ENCODE peak calls at places on chromosomes 6 and 20, in five cellular contexts. One of them, this sample, is unnamed.

GRCh38 chr6:24064106-24064505 is 61.9 kb upstream of the NRSN1 start:
- DNase-seq in AG09309: no peak
- DNase-seq in HT-29: peak
- DNase-seq in ACHN: peak
- DNase-seq in T-helper 9 cell: no peak
- DNase-seq in this sample: peak

GRCh38 chr6:139498715-139499114 is 124.3 kb upstream of the CITED2 start:
- DNase-seq in AG09309: no peak
- DNase-seq in HT-29: no peak
- DNase-seq in ACHN: no peak
- DNase-seq in T-helper 9 cell: no peak
- DNase-seq in this sample: no peak

GRCh38 chr6:164859791-164860190 is 449.6 kb downstream of the C6orf118 start:
- DNase-seq in AG09309: no peak
- DNase-seq in HT-29: no peak
- DNase-seq in ACHN: no peak
- DNase-seq in T-helper 9 cell: no peak
- DNase-seq in this sample: no peak

GRCh38 chr20:64104667-64105451 is 2.5 kb downstream of the NPBWR2 start:
- DNase-seq in AG09309: no peak
- DNase-seq in HT-29: no peak
- DNase-seq in ACHN: no peak
- DNase-seq in T-helper 9 cell: no peak
- DNase-seq in this sample: no peak

GRCh38 chr6:135647521-135647920 is 150.0 kb upstream of the AHI1 start:
- DNase-seq in AG09309: no peak
- DNase-seq in HT-29: no peak
- DNase-seq in ACHN: no peak
- DNase-seq in T-helper 9 cell: no peak
- DNase-seq in this sample: no peak

GRCh38 chr20:40956503-40956902 is 72.1 kb upstream of the TOP1 start:
- DNase-seq in AG09309: no peak
- DNase-seq in HT-29: no peak
- DNase-seq in ACHN: no peak
- DNase-seq in T-helper 9 cell: no peak
- DNase-seq in this sample: no peak

GRCh38 chr20:50642288-50642803 is 49.0 kb downstream of the RIPOR3 start:
- DNase-seq in AG09309: no peak
- DNase-seq in HT-29: peak
- DNase-seq in ACHN: no peak
- DNase-seq in T-helper 9 cell: no peak
- DNase-seq in this sample: no peak

GRCh38 chr20:33009214-33010132 is 2.0 kb downstream of the BPIFB2 start:
- DNase-seq in AG09309: no peak
- DNase-seq in HT-29: no peak
- DNase-seq in ACHN: no peak
- DNase-seq in T-helper 9 cell: no peak
- DNase-seq in this sample: peak

GRCh38 chr20:7180261-7181045 is 413.0 kb downstream of the BMP2 start:
- DNase-seq in AG09309: no peak
- DNase-seq in HT-29: no peak
- DNase-seq in ACHN: no peak
- DNase-seq in T-helper 9 cell: no peak
- DNase-seq in this sample: no peak

GRCh38 chr6:125019873-125020272 is 57.6 kb downstream of the RNF217 start:
- DNase-seq in AG09309: no peak
- DNase-seq in HT-29: no peak
- DNase-seq in ACHN: no peak
- DNase-seq in T-helper 9 cell: no peak
- DNase-seq in this sample: no peak

GRCh38 chr6:159790947-159791598 is 806 bp downstream of the MRPL18 start:
- DNase-seq in AG09309: no peak
- DNase-seq in HT-29: peak
- DNase-seq in ACHN: no peak
- DNase-seq in T-helper 9 cell: peak
- DNase-seq in this sample: no peak

GRCh38 chr6:100175814-100176275 is 181.8 kb upstream of the MCHR2 start:
- DNase-seq in AG09309: peak
- DNase-seq in HT-29: peak
- DNase-seq in ACHN: no peak
- DNase-seq in T-helper 9 cell: no peak
- DNase-seq in this sample: no peak

GRCh38 chr6:129432738-129433137 is 277.2 kb downstream of the ARHGAP18 start:
- DNase-seq in AG09309: no peak
- DNase-seq in HT-29: peak
- DNase-seq in ACHN: no peak
- DNase-seq in T-helper 9 cell: no peak
- DNase-seq in this sample: peak